ENCODE peak calls at places on chromosome 1, in six cellular contexts. I is esophagus squamous epithelium, S is AG04450, J is heart left ventricle, A is adrenal gland, P is lower lobe of right lung. E is an unnamed sample.

GRCh38 chr1:201904579-201904978 is 15.9 kb downstream of the SHISA4 start:
- DNase-seq in A (no peak), S (peak), J (peak), P (no peak), I (no peak), E (peak)

GRCh38 chr1:27689423-27690173 is 17.6 kb upstream of the IFI6 start:
- DNase-seq in S (peak), J (no peak), A (no peak), I (no peak), P (no peak), E (no peak)

GRCh38 chr1:31767225-31767624 is 3.1 kb upstream of the ADGRB2 start:
- DNase-seq in A (no peak), P (no peak), J (no peak), S (no peak), I (no peak), E (no peak)

GRCh38 chr1:215958836-215959235 is 391.7 kb downstream of the KCTD3 start:
- DNase-seq in J (no peak), A (no peak), I (no peak), P (no peak), S (no peak), E (no peak)

GRCh38 chr1:80278936-80279335 is 1272.4 kb upstream of the ADGRL4 start:
- DNase-seq in A (no peak), J (no peak), S (no peak), I (no peak), P (no peak), E (no peak)

GRCh38 chr1:99397029-99397428 is 132.7 kb downstream of the PLPPR4 start:
- DNase-seq in I (no peak), J (no peak), P (no peak), S (no peak), A (no peak), E (no peak)

GRCh38 chr1:56866656-56867055 is 12.1 kb downstream of the C8A start:
- DNase-seq in J (no peak), I (no peak), S (peak), A (no peak), P (no peak), E (no peak)

GRCh38 chr1:47708658-47709301 is 270.9 kb downstream of the FOXD2 start:
- DNase-seq in P (no peak), A (no peak), S (no peak), J (no peak), I (no peak), E (peak)

GRCh38 chr1:234856719-234857310 is 246.8 kb upstream of the IRF2BP2 start:
- DNase-seq in P (no peak), S (no peak), I (no peak), A (no peak), J (no peak), E (peak)

GRCh38 chr1:10696977-10697376 is 99.5 kb downstream of the CASZ1 start:
- DNase-seq in J (no peak), A (peak), S (no peak), P (no peak), I (no peak), E (no peak)

GRCh38 chr1:210332719-210333398 is 4.2 kb downstream of the HHAT start:
- DNase-seq in I (no peak), P (no peak), A (no peak), J (no peak), S (no peak), E (no peak)

GRCh38 chr1:151993084-151993733 is 450 bp downstream of the S100A10 start:
- DNase-seq in P (peak), J (peak), S (no peak), I (no peak), A (peak), E (peak)

GRCh38 chr1:44170281-44170823 is 28.9 kb upstream of the KLF18 start:
- DNase-seq in J (no peak), A (no peak), I (no peak), P (no peak), S (no peak), E (no peak)

GRCh38 chr1:189805735-189806134 is 671.9 kb downstream of the BRINP3 start:
- DNase-seq in S (no peak), J (no peak), P (no peak), A (no peak), I (no peak), E (no peak)

GRCh38 chr1:14479865-14480264 is 118.6 kb upstream of the KAZN start:
- DNase-seq in I (no peak), S (no peak), P (no peak), J (no peak), A (peak), E (no peak)

GRCh38 chr1:5481889-5482288 is 510.3 kb downstream of the NPHP4 start:
- DNase-seq in S (no peak), I (no peak), J (no peak), P (no peak), A (no peak), E (no peak)

GRCh38 chr1:204025917-204026709 is 46.8 kb upstream of the SOX13 start:
- DNase-seq in P (no peak), S (no peak), I (no peak), J (no peak), A (no peak), E (no peak)

GRCh38 chr1:246198141-246198820 is 308.8 kb downstream of the SMYD3 start:
- DNase-seq in S (no peak), P (no peak), I (no peak), A (no peak), J (no peak), E (no peak)

GRCh38 chr1:29632436-29633270 is 396.3 kb downstream of the PTPRU start:
- DNase-seq in J (no peak), S (no peak), P (no peak), I (no peak), A (no peak), E (no peak)

GRCh38 chr1:231557898-231558710 is 29.6 kb downstream of the TSNAX start:
- DNase-seq in A (no peak), S (no peak), I (no peak), P (no peak), J (peak), E (no peak)

GRCh38 chr1:167342846-167343245 is 122.2 kb downstream of the POU2F1 start:
- DNase-seq in P (no peak), A (no peak), J (no peak), S (no peak), I (no peak), E (no peak)

GRCh38 chr1:84345220-84345619 is 43.7 kb downstream of the SAMD13 start:
- DNase-seq in J (no peak), I (no peak), A (no peak), S (no peak), P (no peak), E (no peak)

GRCh38 chr1:233865902-233866301 is 38.6 kb upstream of the SLC35F3 start:
- DNase-seq in S (no peak), A (no peak), I (no peak), J (no peak), P (no peak), E (no peak)

GRCh38 chr1:216045400-216045799 is 377.8 kb downstream of the USH2A start:
- DNase-seq in I (no peak), J (no peak), A (no peak), S (peak), P (no peak), E (no peak)

GRCh38 chr1:34781071-34781843 is at the start of gene GJB3:
- DNase-seq in P (no peak), J (no peak), A (no peak), I (no peak), S (no peak), E (peak)

GRCh38 chr1:162632234-162632666 is at the start of gene DDR2:
- DNase-seq in J (peak), S (peak), P (no peak), A (peak), I (no peak), E (peak)

GRCh38 chr1:166716620-166717019 is 122.7 kb upstream of the POGK start:
- DNase-seq in I (no peak), A (no peak), J (no peak), S (no peak), P (no peak), E (no peak)

GRCh38 chr1:206023682-206024081 is at the start of gene CTSE:
- DNase-seq in I (no peak), P (peak), A (no peak), S (no peak), J (no peak), E (no peak)

GRCh38 chr1:230682274-230682673 is 31.6 kb downstream of the AGT start:
- DNase-seq in J (no peak), P (no peak), A (no peak), S (no peak), I (no peak), E (no peak)

GRCh38 chr1:175150596-175151319 is 41.8 kb downstream of the KIAA0040 start:
- DNase-seq in I (no peak), P (no peak), S (no peak), A (no peak), J (no peak), E (no peak)

GRCh38 chr1:175146535-175147213 is 45.9 kb downstream of the KIAA0040 start:
- DNase-seq in I (no peak), A (peak), J (peak), S (no peak), P (peak), E (peak)

GRCh38 chr1:175148068-175148467 is 44.5 kb downstream of the KIAA0040 start:
- DNase-seq in J (no peak), S (no peak), I (no peak), P (no peak), A (no peak), E (no peak)

DNA sequence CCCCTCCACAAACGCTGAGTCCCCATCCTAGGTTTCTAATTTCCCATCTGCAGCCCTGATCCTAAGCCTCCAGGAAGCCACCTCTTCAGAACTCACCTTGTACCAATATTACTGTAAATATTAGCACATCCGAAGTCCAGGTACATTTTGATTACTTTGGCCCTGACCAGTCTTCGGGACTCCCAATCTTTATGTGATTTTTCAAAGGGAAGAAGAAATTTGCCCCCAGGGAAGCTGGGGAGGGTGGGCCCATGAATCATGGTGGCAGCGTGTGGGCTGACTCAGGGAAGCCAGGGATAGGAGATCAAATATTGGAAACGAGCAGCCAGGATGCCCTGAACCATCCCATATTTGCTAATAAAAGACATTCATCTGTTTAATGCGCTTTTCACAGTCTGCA is 46.7 kb downstream of the KIAA0040 start:
- DNase-seq in S (no peak), I (no peak), J (no peak), A (no peak), P (no peak), E (no peak)
- H3K27ac ChIP-seq in S (no peak), I (no peak), J (no peak), A (no peak), P (no peak), E (no peak)

GRCh38 chr1:237795558-237795957 is 95.2 kb downstream of the ZP4 start:
- DNase-seq in A (no peak), S (no peak), I (no peak), J (no peak), P (no peak), E (no peak)

GRCh38 chr1:237794071-237794470 is 96.7 kb downstream of the ZP4 start:
- DNase-seq in A (no peak), I (no peak), S (no peak), J (no peak), P (no peak), E (no peak)

GRCh38 chr1:237804516-237804915 is 86.2 kb downstream of the ZP4 start:
- DNase-seq in S (no peak), I (no peak), A (no peak), J (no peak), P (no peak), E (no peak)

DNA sequence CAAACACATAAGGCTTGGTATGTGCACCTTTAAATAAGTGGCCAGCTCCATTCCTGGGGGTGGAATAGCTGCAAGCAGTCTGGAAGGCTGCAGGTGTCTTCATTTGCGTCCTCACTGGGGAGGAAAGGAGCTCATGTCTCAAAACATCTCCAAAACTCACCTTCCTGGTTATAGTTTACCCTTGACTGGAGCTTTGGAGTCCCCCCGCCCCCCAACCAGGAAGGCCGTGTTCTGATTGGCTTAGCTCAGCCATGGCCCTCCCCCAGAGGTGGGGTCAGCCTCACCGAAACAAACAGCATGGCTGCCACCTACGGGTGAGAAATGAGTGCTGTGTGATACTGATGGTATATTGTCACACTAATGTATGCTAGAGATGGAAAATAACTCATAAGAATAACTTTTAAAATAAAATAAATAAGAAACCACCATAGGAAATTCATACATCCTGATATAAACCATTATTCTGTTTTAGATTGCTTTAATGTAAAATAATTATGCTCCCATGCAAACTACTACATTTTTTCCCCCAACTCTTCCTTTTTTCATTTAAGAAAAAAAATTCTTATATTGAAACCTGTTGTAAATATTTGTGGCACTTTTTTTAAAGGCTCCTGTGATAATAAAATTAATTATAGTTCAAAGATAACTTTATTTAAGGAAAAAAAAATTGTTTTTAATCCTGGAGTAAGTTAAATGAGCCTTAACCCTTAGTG is 90.8 kb downstream of the ZP4 start:
- DNase-seq in S (no peak), J (peak), I (no peak), P (no peak), A (peak), E (no peak)
- TF ChIP-seq CTCF in S (no peak), J (no peak), I (peak), P (no peak), A (no peak), E (no peak)

DNA sequence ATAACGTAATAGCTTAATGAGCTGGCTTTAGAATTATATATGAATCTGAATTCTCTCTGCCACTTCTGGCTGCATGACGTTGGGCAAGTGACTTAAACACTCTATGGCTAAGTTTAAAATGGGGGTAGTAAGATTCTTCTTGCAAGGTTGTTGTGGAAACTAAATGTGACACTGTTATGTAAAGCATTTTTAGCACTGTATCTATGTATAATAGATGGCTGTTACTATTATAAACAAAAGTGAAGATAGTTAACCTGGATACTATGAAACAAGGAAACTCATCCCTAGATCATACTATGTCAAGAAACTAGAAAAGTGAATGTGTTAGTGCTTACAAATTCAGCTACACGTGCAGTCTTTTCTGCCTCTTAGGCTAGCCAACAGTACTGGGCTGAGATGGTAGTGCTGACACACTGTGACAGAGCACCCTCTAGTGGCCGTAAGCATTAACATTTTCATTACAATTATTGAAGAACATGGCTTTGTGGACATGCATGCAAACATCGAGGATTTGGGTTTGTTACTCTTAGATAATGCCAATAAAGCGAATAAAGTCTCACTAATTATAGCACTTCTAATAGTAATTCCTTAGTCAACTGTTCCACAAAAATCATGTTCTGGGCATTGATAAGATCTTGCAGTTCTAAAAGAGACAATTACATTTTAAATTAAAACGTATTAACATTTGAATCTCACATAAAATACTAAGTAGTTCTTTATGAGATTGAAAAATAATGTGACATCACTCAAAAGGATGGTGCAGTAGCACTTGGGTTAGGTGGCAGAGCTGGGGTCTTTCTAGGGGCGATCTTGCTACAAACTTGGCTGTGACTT is 47.3 kb downstream of the MYSM1 start:
- DNase-seq in J (peak), P (no peak), A (peak), S (peak), I (no peak), E (peak)
- H3K27ac ChIP-seq in J (no peak), P (no peak), A (no peak), S (no peak), I (peak), E (no peak)

GRCh38 chr1:107817909-107818308 is 147.1 kb downstream of the VAV3 start:
- DNase-seq in J (no peak), S (no peak), P (no peak), I (no peak), A (no peak), E (no peak)
- TF ChIP-seq CTCF in J (no peak), S (no peak), P (no peak), I (no peak), A (no peak), E (no peak)

DNA sequence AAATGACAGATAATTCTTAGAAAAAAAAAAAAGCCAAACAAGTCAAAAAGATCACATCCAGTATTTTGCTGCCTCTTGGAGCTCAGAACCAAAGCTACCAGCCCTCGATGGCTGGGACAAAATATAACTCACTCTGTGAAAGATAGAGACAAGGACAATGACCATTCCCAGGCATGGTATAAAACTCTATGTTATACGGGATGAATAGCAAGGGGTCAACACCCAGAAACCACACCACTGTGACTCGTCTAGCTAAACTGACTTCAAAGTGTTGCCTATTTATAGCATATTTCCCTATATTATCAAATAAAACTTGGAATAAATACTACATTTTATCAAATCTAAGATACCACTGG is 10.1 kb downstream of the TMEM63A start:
- DNase-seq in P (no peak), S (no peak), A (no peak), I (no peak), J (no peak), E (no peak)
- H3K27ac ChIP-seq in P (no peak), S (no peak), A (no peak), I (no peak), J (no peak), E (no peak)

GRCh38 chr1:242132446-242132845 is 133.5 kb upstream of the MAP1LC3C start:
- DNase-seq in A (no peak), P (no peak), J (no peak), S (no peak), I (no peak), E (no peak)

GRCh38 chr1:242133351-242133750 is 134.5 kb upstream of the MAP1LC3C start:
- DNase-seq in J (no peak), A (no peak), I (no peak), S (no peak), P (no peak), E (no peak)

DNA sequence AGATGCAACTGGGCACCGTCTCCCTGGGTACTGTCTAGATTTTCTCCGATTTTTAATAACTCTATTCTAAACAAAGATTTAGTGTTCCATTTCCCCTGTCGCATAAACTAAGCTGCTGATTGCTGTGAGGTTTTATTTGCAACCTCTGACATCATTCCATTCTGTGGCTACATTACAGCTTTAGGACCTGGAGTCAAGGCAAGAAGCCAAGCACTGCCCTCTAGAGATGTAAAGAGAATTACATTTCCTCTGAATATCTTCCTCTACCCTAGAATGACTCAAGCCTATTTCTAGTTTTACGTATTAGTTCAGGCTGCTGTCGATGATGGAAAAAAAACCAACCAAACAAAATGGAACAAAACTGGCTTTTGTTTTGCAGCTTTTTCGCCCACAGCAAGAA is 130.2 kb upstream of the MAP1LC3C start:
- DNase-seq in J (no peak), P (no peak), A (no peak), I (no peak), S (no peak), E (no peak)
- TF ChIP-seq CTCF in J (no peak), P (no peak), A (peak), I (no peak), S (no peak), E (no peak)

GRCh38 chr1:8023287-8023994 is 2.7 kb downstream of the ERRFI1 start:
- DNase-seq in I (no peak), J (no peak), P (no peak), A (no peak), S (no peak), E (no peak)
- H3K27ac ChIP-seq in I (peak), J (no peak), P (peak), A (peak), S (no peak), E (peak)

GRCh38 chr1:54325705-54326461 is 80.3 kb downstream of the SSBP3 start:
- DNase-seq in S (no peak), J (no peak), A (no peak), P (no peak), I (no peak), E (no peak)

GRCh38 chr1:54324750-54325704 is 81.2 kb downstream of the SSBP3 start:
- DNase-seq in A (no peak), S (no peak), P (no peak), I (no peak), J (no peak), E (peak)

GRCh38 chr1:54324031-54324654 is 82.1 kb downstream of the SSBP3 start:
- DNase-seq in P (no peak), J (no peak), I (no peak), S (no peak), A (no peak), E (peak)

GRCh38 chr1:54326577-54327385 is 79.4 kb downstream of the SSBP3 start:
- DNase-seq in A (no peak), I (no peak), S (no peak), P (no peak), J (no peak), E (no peak)

GRCh38 chr1:54323324-54323739 is 82.9 kb downstream of the SSBP3 start:
- DNase-seq in A (no peak), P (no peak), J (no peak), I (no peak), S (no peak), E (no peak)
- TF ChIP-seq CTCF in A (no peak), P (no peak), J (peak), I (no peak), S (peak), E (no peak)

E was measured in sigmoid colon.